ENCODE peak calls at places on chromosomes 4 and X, in eight cellular contexts. L, Q, C, M, W, D, I and F are unnamed samples.

GRCh38 chr4:57065730-57066482 is 44.3 kb downstream of the IGFBP7 start:
- DNase-seq in L (no peak), Q (no peak), C (no peak), M (no peak), W (no peak), D (no peak), I (no peak), F (no peak)

GRCh38 chr4:34731045-34731444 is 1513.3 kb downstream of the ARAP2 start:
- DNase-seq in L (no peak), Q (no peak), C (no peak), M (no peak), W (no peak), D (no peak), I (no peak), F (no peak)

GRCh38 chr4:80215449-80216052 is 18.2 kb downstream of the PRDM8 start:
- DNase-seq in L (no peak), Q (no peak), C (peak), M (no peak), W (no peak), D (peak), I (no peak), F (no peak)

GRCh38 chr4:96524311-96524875 is 684.5 kb downstream of the PDHA2 start:
- DNase-seq in L (no peak), Q (no peak), C (peak), M (no peak), W (no peak), D (no peak), I (no peak), F (no peak)

GRCh38 chrX:124332481-124333424 is at the start of gene TEX13D:
- DNase-seq in L (no peak), Q (no peak), C (no peak), M (no peak), W (no peak), D (no peak), I (no peak), F (no peak)

GRCh38 chr4:39014028-39014427 is 18.2 kb downstream of the TMEM156 start:
- DNase-seq in L (no peak), Q (no peak), C (no peak), M (no peak), W (no peak), D (no peak), I (no peak), F (no peak)

GRCh38 chrX:45900751-45901150 is 644.5 kb downstream of the ZNF674 start:
- DNase-seq in L (no peak), Q (no peak), C (no peak), M (no peak), W (no peak), D (no peak), I (no peak), F (no peak)

GRCh38 chrX:152821145-152821765 is 9.3 kb downstream of the CETN2 start:
- DNase-seq in L (peak), Q (no peak), C (peak), M (no peak), W (no peak), D (peak), I (peak), F (peak)

GRCh38 chr4:100372432-100372831 is 145.4 kb downstream of the EMCN start:
- DNase-seq in L (peak), Q (no peak), C (peak), M (no peak), W (no peak), D (no peak), I (no peak), F (peak)

GRCh38 chr4:94228488-94229216 is 21.0 kb downstream of the SMARCAD1 start:
- DNase-seq in L (no peak), Q (no peak), C (no peak), M (no peak), W (no peak), D (no peak), I (no peak), F (no peak)

GRCh38 chr4:128590034-128590740 is 219.3 kb upstream of the JADE1 start:
- DNase-seq in L (peak), Q (no peak), C (no peak), M (no peak), W (no peak), D (no peak), I (no peak), F (no peak)

GRCh38 chr4:83738895-83739294 is 203.0 kb downstream of the GPAT3 start:
- DNase-seq in L (no peak), Q (no peak), C (no peak), M (no peak), W (no peak), D (no peak), I (no peak), F (no peak)

GRCh38 chrX:29470029-29470428 is 745.3 kb upstream of the MAGEB2 start:
- DNase-seq in L (no peak), Q (no peak), C (no peak), M (no peak), W (no peak), D (no peak), I (no peak), F (peak)

GRCh38 chr4:95095352-95095974 is 337.7 kb downstream of the BMPR1B start:
- DNase-seq in L (no peak), Q (no peak), C (peak), M (no peak), W (no peak), D (peak), I (no peak), F (peak)

GRCh38 chr4:151192556-151193235 is 84.3 kb upstream of the PRSS48 start:
- DNase-seq in L (no peak), Q (no peak), C (no peak), M (no peak), W (no peak), D (no peak), I (no peak), F (no peak)

GRCh38 chr4:89056953-89057398 is at the start of gene FAM13A:
- DNase-seq in L (peak), Q (peak), C (peak), M (peak), W (peak), D (peak), I (peak), F (peak)
- H3K27ac ChIP-seq in L (peak), Q (peak), C (peak), M (peak), W (no peak), D (no peak), I (peak), F (no peak)

GRCh38 chr4:143417679-143418403 is 81.2 kb downstream of the GAB1 start:
- DNase-seq in L (no peak), Q (no peak), C (no peak), M (no peak), W (no peak), D (no peak), I (no peak), F (no peak)
- H3K27ac ChIP-seq in L (no peak), Q (no peak), C (no peak), M (no peak), W (peak), D (no peak), I (no peak), F (no peak)

GRCh38 chrX:9786839-9787635 is 808 bp downstream of the SHROOM2 start:
- DNase-seq in L (peak), Q (no peak), C (peak), M (no peak), W (no peak), D (no peak), I (no peak), F (no peak)
- H3K27ac ChIP-seq in L (peak), Q (peak), C (no peak), M (peak), W (no peak), D (no peak), I (peak), F (no peak)

DNA sequence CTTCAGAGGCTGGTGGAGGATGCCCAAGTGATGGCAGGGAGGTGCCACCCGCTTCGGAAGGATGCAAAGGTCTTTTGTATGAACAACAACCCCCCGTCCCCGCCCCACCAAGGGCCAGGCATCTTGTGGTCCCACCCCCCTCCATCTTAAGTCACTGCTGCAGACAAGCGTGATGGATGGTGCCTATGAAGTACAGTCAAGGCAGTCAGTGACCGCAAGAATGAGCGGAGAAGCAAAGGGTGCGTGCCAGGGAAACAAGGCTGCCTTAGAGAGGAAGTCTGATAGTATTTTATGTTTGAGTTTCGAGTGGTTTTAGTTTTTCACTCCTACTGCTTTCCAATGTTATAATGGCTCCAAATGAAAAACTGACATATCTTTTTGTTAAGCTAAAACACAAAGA is 68.7 kb upstream of the GPM6B start:
- DNase-seq in L (no peak), Q (no peak), C (no peak), M (no peak), W (no peak), D (no peak), I (no peak), F (no peak)
- H3K27ac ChIP-seq in L (no peak), Q (no peak), C (no peak), M (no peak), W (peak), D (no peak), I (no peak), F (no peak)

DNA sequence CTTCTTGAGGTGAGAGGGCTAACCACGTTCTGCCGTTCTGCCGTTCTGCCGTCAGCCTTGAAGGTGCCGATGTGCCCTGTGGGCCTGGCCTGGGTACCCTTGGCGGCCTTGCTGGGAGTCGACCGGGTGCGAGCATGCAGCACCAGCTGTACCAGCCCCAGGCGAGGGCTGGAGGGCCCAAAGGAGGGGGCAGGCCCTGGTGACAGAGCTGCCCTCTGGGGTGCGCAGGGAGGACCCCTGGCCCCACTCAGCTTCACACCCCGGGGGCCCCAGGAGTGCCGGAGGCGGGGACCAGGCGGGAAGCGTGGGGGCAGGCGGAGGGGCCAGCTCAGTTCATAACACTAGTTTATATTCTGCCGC is 22.1 kb downstream of the UVSSA start:
- DNase-seq in L (no peak), Q (no peak), C (no peak), M (no peak), W (no peak), D (no peak), I (no peak), F (no peak)
- H3K27ac ChIP-seq in L (peak), Q (no peak), C (no peak), M (no peak), W (no peak), D (no peak), I (no peak), F (no peak)